ENCODE peak calls at places on chromosome 7, in six cellular contexts. E is tibial artery, Z is colonic mucosa, R is body of pancreas, F is RWPE1, C is upper lobe of right lung. T is an unnamed sample.

GRCh38 chr7:69365588-69366241 is 232.6 kb upstream of the AUTS2 start:
- DNase-seq in E (no peak), Z (no peak), R (no peak), F (no peak), C (no peak), T (no peak)

GRCh38 chr7:44477063-44477830 is 13.2 kb downstream of the NUDCD3 start:
- DNase-seq in E (peak), Z (peak), R (peak), F (peak), C (no peak), T (no peak)

GRCh38 chr7:108077714-108078113 is 52.4 kb downstream of the LAMB4 start:
- DNase-seq in E (no peak), Z (no peak), R (no peak), F (no peak), C (no peak), T (no peak)

GRCh38 chr7:125606661-125607060 is 677.0 kb upstream of the POT1 start:
- DNase-seq in E (no peak), Z (no peak), R (no peak), F (no peak), C (no peak), T (no peak)

GRCh38 chr7:75533926-75534325 is 41.8 kb downstream of the SPDYE5 start:
- DNase-seq in E (no peak), Z (no peak), R (no peak), F (no peak), C (peak), T (peak)

GRCh38 chr7:5470721-5471311 is 47.2 kb upstream of the TNRC18 start:
- DNase-seq in E (no peak), Z (no peak), R (no peak), F (no peak), C (no peak), T (no peak)

GRCh38 chr7:108181073-108181985 is 51.2 kb upstream of the LAMB4 start:
- DNase-seq in E (no peak), Z (no peak), R (no peak), F (peak), C (no peak), T (no peak)

GRCh38 chr7:31082450-31082849 is 30.3 kb downstream of the ADCYAP1R1 start:
- DNase-seq in E (no peak), Z (no peak), R (no peak), F (no peak), C (peak), T (no peak)

GRCh38 chr7:93047514-93048099 is 70.2 kb downstream of the SAMD9 start:
- DNase-seq in E (no peak), Z (no peak), R (no peak), F (no peak), C (no peak), T (no peak)

GRCh38 chr7:42876182-42877068 is 35.4 kb downstream of the C7orf25 start:
- DNase-seq in E (no peak), Z (peak), R (peak), F (peak), C (no peak), T (no peak)

GRCh38 chr7:150341263-150342118 is at the start of gene RARRES2:
- DNase-seq in E (peak), Z (peak), R (peak), F (no peak), C (peak), T (no peak)

GRCh38 chr7:55524558-55525310 is 47.6 kb downstream of the VOPP1 start:
- DNase-seq in E (no peak), Z (no peak), R (no peak), F (no peak), C (no peak), T (no peak)

GRCh38 chr7:122072924-122073599 is 71.0 kb downstream of the AASS start:
- DNase-seq in E (no peak), Z (no peak), R (no peak), F (no peak), C (no peak), T (no peak)

GRCh38 chr7:139321071-139321745 is 19.9 kb upstream of the FMC1 start:
- DNase-seq in E (no peak), Z (no peak), R (peak), F (no peak), C (no peak), T (no peak)

GRCh38 chr7:37893359-37893758 is 23.3 kb downstream of the SFRP4 start:
- DNase-seq in E (no peak), Z (no peak), R (no peak), F (no peak), C (no peak), T (no peak)

GRCh38 chr7:5083291-5083690 is 37.6 kb downstream of the RBAK start:
- DNase-seq in E (no peak), Z (no peak), R (no peak), F (no peak), C (no peak), T (peak)

GRCh38 chr7:151726875-151727578 is 149.9 kb downstream of the PRKAG2 start:
- DNase-seq in E (no peak), Z (no peak), R (no peak), F (no peak), C (no peak), T (no peak)

GRCh38 chr7:151727579-151728285 is 149.2 kb downstream of the PRKAG2 start:
- DNase-seq in E (peak), Z (peak), R (peak), F (peak), C (no peak), T (peak)

GRCh38 chr7:151724920-151725584 is 151.9 kb downstream of the PRKAG2 start:
- DNase-seq in E (no peak), Z (no peak), R (no peak), F (no peak), C (no peak), T (no peak)

GRCh38 chr7:151724250-151724915 is 152.5 kb downstream of the PRKAG2 start:
- DNase-seq in E (no peak), Z (no peak), R (no peak), F (no peak), C (no peak), T (no peak)

GRCh38 chr7:151725844-151726770 is 150.8 kb downstream of the PRKAG2 start:
- DNase-seq in E (no peak), Z (no peak), R (no peak), F (no peak), C (no peak), T (no peak)
- TF ChIP-seq CTCF in E (no peak), Z (no peak), R (no peak), F (no peak), C (no peak), T (no peak)

DNA sequence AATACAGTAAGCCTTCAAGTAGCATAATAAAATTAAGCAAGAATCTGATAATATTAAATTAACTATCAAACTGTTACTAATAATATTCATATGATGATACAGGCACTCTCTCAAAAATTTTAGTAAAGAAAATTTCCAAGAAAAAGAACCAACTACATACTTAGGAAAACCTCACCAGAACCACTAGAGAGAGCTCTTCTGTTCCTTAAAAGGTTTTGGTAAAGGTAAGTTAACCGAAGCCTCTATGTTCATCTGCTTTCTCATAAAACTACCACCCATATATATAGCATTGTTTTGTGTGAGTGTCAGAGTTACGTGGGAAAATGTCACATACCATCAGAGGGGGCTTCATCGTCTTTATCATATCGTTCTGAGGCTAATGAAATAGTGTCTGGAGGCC is 20.7 kb downstream of the SKAP2 start:
- DNase-seq in E (no peak), Z (no peak), R (no peak), F (no peak), C (no peak), T (no peak)
- TF ChIP-seq CTCF in E (no peak), Z (no peak), R (no peak), F (peak), C (no peak), T (peak)

GRCh38 chr7:158494162-158494586 is 93.4 kb downstream of the PTPRN2 start:
- DNase-seq in E (no peak), Z (no peak), R (peak), F (no peak), C (no peak), T (no peak)

GRCh38 chr7:158494643-158495042 is 93.0 kb downstream of the PTPRN2 start:
- DNase-seq in E (no peak), Z (no peak), R (no peak), F (no peak), C (no peak), T (no peak)

GRCh38 chr7:158495780-158496179 is 91.8 kb downstream of the PTPRN2 start:
- DNase-seq in E (no peak), Z (no peak), R (peak), F (peak), C (no peak), T (no peak)

GRCh38 chr7:158497627-158498026 is 90.0 kb downstream of the PTPRN2 start:
- DNase-seq in E (no peak), Z (no peak), R (no peak), F (no peak), C (no peak), T (no peak)

DNA sequence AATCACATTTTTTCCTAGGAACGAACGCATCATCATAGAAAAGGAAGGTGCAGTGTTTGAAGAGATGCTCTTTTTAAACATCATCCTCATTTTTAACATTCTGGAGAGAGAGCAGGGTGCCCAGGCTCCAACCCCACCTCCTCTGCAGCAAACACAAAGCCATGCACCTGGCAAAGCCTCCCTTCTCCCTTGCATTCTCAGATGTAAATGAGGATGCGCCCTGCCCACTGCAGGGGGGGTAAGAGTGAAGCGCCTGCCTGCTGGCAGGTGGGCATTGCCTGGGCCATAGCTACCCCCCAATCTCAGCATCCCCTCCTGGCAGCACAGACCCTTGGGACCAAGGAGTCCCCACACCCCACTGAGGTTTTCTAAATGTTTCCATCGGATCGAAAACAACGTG is 92.4 kb downstream of the PTPRN2 start:
- DNase-seq in E (no peak), Z (no peak), R (no peak), F (no peak), C (no peak), T (no peak)
- TF ChIP-seq CTCF in E (no peak), Z (no peak), R (no peak), F (no peak), C (no peak), T (no peak)

GRCh38 chr7:117458977-117459583 is 20.7 kb upstream of the CFTR start:
- DNase-seq in E (no peak), Z (no peak), R (no peak), F (no peak), C (no peak), T (no peak)
- TF ChIP-seq CTCF in E (peak), Z (peak), R (peak), F (peak), C (peak), T (peak)

T was measured in osteocyte.